ENCODE peak calls at places on chromosomes 13 and 19, in seven cellular contexts. P is upper lobe of left lung, O is heart right ventricle, V is tibial nerve, D is transverse colon, C is endodermal cell, F is AG04450. L is an unnamed sample.

GRCh38 chr19:1690570-1691307 is 38.3 kb upstream of the TCF3 start:
- DNase-seq in C (peak; percentile 94), P (peak; percentile 89), V (no peak), F (no peak), D (peak; percentile 60), O (no peak), L (no peak)

GRCh38 chr19:44641866-44642265 is 1.8 kb upstream of the PVR start:
- DNase-seq in D (no peak), V (no peak), P (no peak), F (no peak), C (no peak), O (no peak), L (no peak)

GRCh38 chr13:53778937-53779336 is 750.3 kb downstream of the OLFM4 start:
- DNase-seq in O (no peak), P (no peak), V (no peak), D (no peak), C (no peak), F (no peak), L (no peak)

GRCh38 chr13:100602472-100603142 is 14.0 kb upstream of the GGACT start:
- DNase-seq in C (no peak), D (no peak), P (no peak), V (no peak), F (no peak), O (no peak), L (no peak)

GRCh38 chr19:17862711-17863519 is 3.2 kb downstream of the RPL18A start:
- DNase-seq in F (no peak), D (no peak), V (no peak), P (peak; percentile 80), O (no peak), C (no peak), L (no peak)

GRCh38 chr19:47719047-47719885 is 6.0 kb downstream of the EHD2 start:
- DNase-seq in O (peak; percentile 92), C (peak; percentile 64), P (peak; percentile 87), V (peak; percentile 79), F (peak; percentile 99), D (peak; percentile 80), L (peak; percentile 93)

GRCh38 chr13:111046590-111047141 is 68.4 kb upstream of the ARHGEF7 start:
- DNase-seq in D (no peak), F (peak; percentile 26), P (no peak), V (no peak), C (no peak), O (peak; percentile 50), L (peak; percentile 58)

GRCh38 chr13:29543230-29544215 is 52.0 kb downstream of the SLC7A1 start:
- DNase-seq in F (no peak), V (no peak), D (no peak), C (peak; percentile 71), P (no peak), O (no peak), L (no peak)

GRCh38 chr13:44648392-44649117 is 72.4 kb upstream of the TSC22D1 start:
- DNase-seq in P (no peak), D (no peak), V (no peak), F (no peak), O (no peak), C (no peak), L (no peak)

GRCh38 chr19:49020342-49020741 is 3.5 kb upstream of the LHB start:
- DNase-seq in O (no peak), P (peak; percentile 38), C (peak; percentile 83), F (no peak), V (no peak), D (no peak), L (no peak)

GRCh38 chr19:16361926-16362325 is 37.3 kb downstream of the KLF2 start:
- DNase-seq in P (no peak), V (no peak), O (no peak), F (no peak), C (no peak), D (no peak), L (no peak)

GRCh38 chr13:108070491-108070890 is 144.8 kb downstream of the LIG4 start:
- DNase-seq in V (no peak), C (no peak), P (no peak), O (no peak), D (no peak), F (no peak), L (no peak)

GRCh38 chr13:30529085-30529815 is 63.5 kb upstream of the HMGB1 start:
- DNase-seq in F (no peak), V (no peak), C (no peak), D (no peak), O (no peak), P (no peak), L (no peak)

GRCh38 chr19:2254052-2254872 is 2.0 kb downstream of the JSRP1 start:
- DNase-seq in D (no peak), P (no peak), C (peak; percentile 94), V (no peak), O (no peak), F (no peak), L (no peak)

GRCh38 chr13:103100795-103101194 is 34.6 kb upstream of the SLC10A2 start:
- DNase-seq in O (no peak), D (no peak), C (no peak), P (no peak), F (no peak), V (no peak), L (no peak)

GRCh38 chr19:44869728-44870470 is 21.2 kb upstream of the TOMM40 start:
- DNase-seq in O (peak; percentile 71), D (peak; percentile 62), V (peak; percentile 59), F (peak; percentile 46), C (no peak), P (no peak), L (no peak)

DNA sequence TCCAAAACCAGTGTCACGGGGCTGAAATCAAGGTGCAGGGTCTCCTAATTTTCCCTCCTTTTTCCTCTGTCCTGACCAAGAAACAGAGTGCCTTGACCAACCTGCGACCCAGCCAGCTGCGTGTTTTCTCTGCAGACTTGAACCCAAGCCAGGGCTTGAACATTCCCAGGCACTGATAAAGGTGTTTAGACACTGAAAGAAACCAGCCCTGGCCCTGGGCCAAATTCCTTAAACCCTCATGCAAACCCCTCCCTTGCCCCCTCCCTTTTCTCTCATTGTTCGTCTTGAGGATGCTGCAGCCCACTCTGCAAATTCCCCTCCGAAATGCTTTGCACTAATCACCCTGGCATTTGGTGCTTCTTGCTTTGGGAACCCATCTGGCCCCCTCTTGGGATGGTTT is 9.5 kb upstream of the FFAR2 start:
- DNase-seq in O (no peak), C (no peak), D (no peak), P (no peak), F (no peak), V (no peak), L (no peak)
- H3K27me3 ChIP-seq in O (no peaks in the 10 kb centered on the region), C (no peaks in the 10 kb centered on the region), D (no peaks in the 10 kb centered on the region), P (no peaks in the 10 kb centered on the region), F (peaks cover 11% of the 10 kb centered on the region), V (no peaks in the 10 kb centered on the region), L (no peaks in the 10 kb centered on the region)

GRCh38 chr19:35141627-35142401 is 1.2 kb upstream of the FXYD7 start:
- DNase-seq in F (no peak), V (no peak), O (no peak), D (no peak), C (peak; percentile 65), P (no peak), L (no peak)
- H3K4me3 ChIP-seq in F (no peak overlapping the region), V (peak overlapping the region; percentile 51), O (peak overlapping the region; percentile 5), D (no peak overlapping the region), C (peak overlapping the region; percentile 73), P (peak overlapping the region; percentile 27), L (peak overlapping the region; percentile 32)

DNA sequence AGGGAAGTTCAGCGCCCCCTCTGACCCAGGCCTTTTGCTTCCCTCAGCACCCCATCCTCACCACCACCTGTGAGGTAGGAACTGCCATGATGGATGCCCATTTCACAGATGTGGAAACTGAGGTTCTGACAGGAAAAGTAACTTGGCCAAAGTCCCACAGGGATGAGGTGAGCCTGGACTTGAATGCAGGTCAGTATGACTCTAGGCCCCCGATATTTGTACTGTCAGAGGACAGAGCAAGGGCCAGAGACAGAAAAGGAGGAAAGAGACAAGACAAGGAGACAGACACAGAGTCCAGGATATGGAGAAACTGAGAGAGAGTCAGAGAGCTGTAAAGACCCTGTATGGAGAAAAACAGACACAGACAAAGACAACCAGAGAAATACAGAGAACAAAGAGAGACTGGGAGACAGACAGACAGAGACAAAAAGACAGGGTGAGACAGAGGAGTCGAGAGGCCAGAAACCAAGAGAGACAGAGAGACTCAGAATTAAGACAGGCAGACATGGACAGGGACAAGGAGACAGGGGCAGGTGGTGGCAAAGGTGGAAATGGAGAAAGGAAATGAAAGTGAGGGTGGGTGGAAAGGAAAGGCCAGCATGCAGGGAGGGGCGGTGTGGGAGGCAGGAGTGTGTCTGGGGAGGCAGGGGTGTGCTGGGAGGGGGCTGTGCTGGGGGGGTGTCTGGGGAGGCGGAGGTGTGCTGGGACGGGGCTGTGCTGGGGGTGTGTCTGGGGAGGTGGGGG is 5.0 kb downstream of the ERFL start:
- DNase-seq in O (no peak), C (no peak), V (no peak), P (no peak), F (no peak), D (no peak), L (no peak)
- H3K27me3 ChIP-seq in O (peaks cover 91% of the 10 kb centered on the region), C (peaks cover 98% of the 10 kb centered on the region), V (peaks cover 6% of the 10 kb centered on the region), P (peaks cover 36% of the 10 kb centered on the region), F (peaks cover 60% of the 10 kb centered on the region), D (peaks cover 73% of the 10 kb centered on the region), L (peaks cover 20% of the 10 kb centered on the region)

GRCh38 chr19:36111200-36111539 is 227 bp downstream of the OVOL3 start:
- DNase-seq in V (no peak), P (no peak), F (no peak), O (no peak), D (no peak), C (no peak), L (no peak)
- H3K4me3 ChIP-seq in V (no peak overlapping the region), P (no peak overlapping the region), F (no peak overlapping the region), O (no peak overlapping the region), D (no peak overlapping the region), C (no peak overlapping the region), L (no peak overlapping the region)

DNA sequence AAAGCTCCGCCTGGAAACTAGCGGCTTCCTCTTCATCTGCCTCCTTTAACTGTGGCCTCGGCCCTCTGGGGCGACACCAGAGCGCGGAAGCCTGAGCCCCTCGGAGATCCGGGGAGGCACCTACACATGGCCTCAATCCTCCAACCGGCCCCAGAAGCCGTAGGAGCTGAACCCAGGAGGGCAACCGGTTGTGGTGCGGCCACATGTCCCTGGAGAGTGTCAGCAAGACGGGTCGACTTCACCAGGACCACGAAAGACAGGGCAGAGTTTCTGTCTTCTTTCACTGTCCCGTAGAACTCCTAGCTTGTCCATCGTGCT is 3.7 kb upstream of the SOX1 start:
- DNase-seq in V (no peak), C (no peak), P (no peak), F (no peak), D (no peak), O (no peak), L (no peak)
- H3K27me3 ChIP-seq in V (no peaks in the 10 kb centered on the region), C (peaks cover 94% of the 10 kb centered on the region), P (peaks cover 88% of the 10 kb centered on the region), F (peaks cover 66% of the 10 kb centered on the region), D (peaks cover 97% of the 10 kb centered on the region), O (peaks cover 91% of the 10 kb centered on the region), L (peaks cover 66% of the 10 kb centered on the region)